ENCODE peak calls at places on chromosomes 13 and 19, in five cellular contexts. H, M, Z, U and Q are unnamed samples. For H3K4me1, the result is how much of the 10 kb centered on the place peaks cover.

GRCh38 chr13:42836930-42837329 is 55.5 kb downstream of the FAM216B start:
- DNase-seq in H (no peak), M (no peak), Z (no peak), U (no peak), Q (no peak)

GRCh38 chr13:79776538-79776937 is 295.6 kb downstream of the NDFIP2 start:
- DNase-seq in H (no peak), M (no peak), Z (no peak), U (no peak), Q (no peak)

GRCh38 chr13:51425410-51426042 is 27.3 kb downstream of the INTS6 start:
- DNase-seq in H (no peak), M (no peak), Z (no peak), U (no peak), Q (no peak)

GRCh38 chr19:33678796-33679195 is 57.0 kb downstream of the CHST8 start:
- DNase-seq in H (no peak), M (no peak), Z (no peak), U (no peak), Q (no peak)

GRCh38 chr19:3114018-3114726 is 20.0 kb downstream of the GNA11 start:
- DNase-seq in H (no peak), M (no peak), Z (no peak), U (no peak), Q (no peak)

GRCh38 chr19:16366433-16367268 is 42.0 kb downstream of the KLF2 start:
- DNase-seq in H (no peak), M (peak), Z (peak), U (no peak), Q (peak)

GRCh38 chr13:23380534-23380933 is 53.0 kb downstream of the SACS start:
- DNase-seq in H (no peak), M (no peak), Z (no peak), U (no peak), Q (no peak)

GRCh38 chr13:83940742-83941141 is 58.5 kb upstream of the SLITRK1 start:
- DNase-seq in H (no peak), M (no peak), Z (no peak), U (no peak), Q (no peak)

GRCh38 chr13:39913928-39914327 is 258.5 kb downstream of the COG6 start:
- DNase-seq in H (no peak), M (no peak), Z (no peak), U (no peak), Q (no peak)

GRCh38 chr13:95411641-95412040 is 110.4 kb upstream of the ABCC4 start:
- DNase-seq in H (no peak), M (no peak), Z (no peak), U (no peak), Q (no peak)

GRCh38 chr19:15871570-15871969 is 26.3 kb downstream of the CYP4F2 start:
- DNase-seq in H (no peak), M (no peak), Z (peak), U (no peak), Q (no peak)

GRCh38 chr13:77697208-77698103 is at the start of gene SLAIN1:
- DNase-seq in H (no peak), M (peak), Z (peak), U (peak), Q (peak)

GRCh38 chr13:80214521-80214941 is 126.4 kb downstream of the SPRY2 start:
- DNase-seq in H (no peak), M (no peak), Z (no peak), U (no peak), Q (no peak)

GRCh38 chr13:57666554-57666953 is 35.0 kb downstream of the PCDH17 start:
- DNase-seq in H (no peak), M (no peak), Z (no peak), U (no peak), Q (no peak)

GRCh38 chr19:35790981-35791813 is 15.8 kb downstream of the ARHGAP33 start:
- DNase-seq in H (no peak), M (no peak), Z (no peak), U (no peak), Q (peak)

GRCh38 chr13:113836917-113837553 is 26.8 kb downstream of the GAS6 start:
- DNase-seq in H (no peak), M (no peak), Z (no peak), U (no peak), Q (no peak)

GRCh38 chr13:40589285-40590109 is 76.9 kb downstream of the FOXO1 start:
- DNase-seq in H (no peak), M (no peak), Z (no peak), U (no peak), Q (no peak)

GRCh38 chr13:42063105-42063504 is 14.7 kb downstream of the DGKH start:
- DNase-seq in H (no peak), M (no peak), Z (no peak), U (no peak), Q (no peak)

GRCh38 chr13:79779061-79779460 is 298.1 kb downstream of the NDFIP2 start:
- DNase-seq in H (no peak), M (no peak), Z (no peak), U (no peak), Q (no peak)

GRCh38 chr13:113528798-113529180 is 38.3 kb upstream of the DCUN1D2 start:
- DNase-seq in H (no peak), M (no peak), Z (no peak), U (no peak), Q (no peak)

GRCh38 chr19:16859626-16860025 is 29.2 kb upstream of the F2RL3 start:
- DNase-seq in H (no peak), M (no peak), Z (no peak), U (no peak), Q (no peak)

GRCh38 chr13:113550453-113550852 is 34.1 kb upstream of the TFDP1 start:
- DNase-seq in H (no peak), M (no peak), Z (peak), U (peak), Q (no peak)

GRCh38 chr19:42010245-42011126 is 16.5 kb upstream of the ATP1A3 start:
- DNase-seq in H (no peak), M (no peak), Z (no peak), U (no peak), Q (no peak)

GRCh38 chr13:40772765-40773473 is 1.9 kb upstream of the MRPS31 start:
- DNase-seq in H (no peak), M (no peak), Z (no peak), U (no peak), Q (no peak)

GRCh38 chr13:22506286-22506685 is 674.5 kb upstream of the SGCG start:
- DNase-seq in H (no peak), M (no peak), Z (no peak), U (no peak), Q (no peak)

GRCh38 chr13:29509999-29510586 is 85.4 kb downstream of the SLC7A1 start:
- DNase-seq in H (no peak), M (no peak), Z (no peak), U (no peak), Q (no peak)

GRCh38 chr13:112814905-112815585 is 125.2 kb downstream of the ATP11A start:
- DNase-seq in H (no peak), M (no peak), Z (no peak), U (no peak), Q (no peak)

GRCh38 chr19:54653181-54653809 is 9.5 kb upstream of the LILRB4 start:
- DNase-seq in H (no peak), M (no peak), Z (no peak), U (no peak), Q (no peak)

GRCh38 chr19:53007200-53008054 is 6.3 kb upstream of the ERVV-1 start:
- DNase-seq in H (no peak), M (no peak), Z (no peak), U (no peak), Q (no peak)

GRCh38 chr19:39325778-39326680 is 5.4 kb upstream of the LRFN1 start:
- DNase-seq in H (no peak), M (no peak), Z (no peak), U (peak), Q (no peak)

GRCh38 chr13:20526664-20527063 is 1.0 kb upstream of the CRYL1 start:
- DNase-seq in H (no peak), M (no peak), Z (no peak), U (no peak), Q (no peak)

GRCh38 chr19:49847731-49848696 is 2.9 kb upstream of the PTOV1 start:
- DNase-seq in H (no peak), M (peak), Z (no peak), U (no peak), Q (peak)

DNA sequence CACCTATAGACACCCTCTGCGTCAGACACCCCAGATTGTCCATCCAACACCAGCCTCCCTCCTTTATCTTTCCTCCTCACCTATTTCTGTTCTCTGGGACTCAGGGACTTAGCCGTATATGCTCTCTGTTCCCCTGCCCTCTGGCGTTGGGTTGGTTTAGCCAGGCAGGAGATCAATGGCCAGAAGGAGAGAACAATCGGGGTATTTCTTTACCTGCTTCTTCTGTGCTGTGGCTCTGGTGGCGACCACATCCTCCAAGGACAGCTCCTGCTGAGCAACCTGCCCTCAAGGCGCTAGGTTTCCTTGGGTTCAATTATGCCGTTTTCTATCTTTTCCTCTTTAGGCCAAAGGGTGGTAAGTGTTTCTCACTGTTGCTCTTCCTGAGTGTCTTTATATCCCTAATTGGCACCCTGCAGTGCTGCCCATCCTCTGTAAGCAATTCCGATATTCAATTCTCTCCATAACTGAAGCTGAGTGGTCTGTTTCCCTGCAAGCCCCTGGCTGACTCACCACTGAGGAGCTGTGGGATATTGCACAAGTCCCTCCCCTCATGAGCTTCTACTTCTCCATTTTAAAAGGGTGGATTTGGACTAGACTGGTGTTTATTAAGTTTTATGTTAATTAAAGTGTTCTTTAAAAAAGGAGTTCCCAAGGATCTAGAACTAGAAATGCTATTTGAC is 63.7 kb upstream of the TMTC4 start:
- DNase-seq in H (no peak), M (no peak), Z (no peak), U (peak), Q (no peak)
- H3K4me1 ChIP-seq in H (under half), M (under half), Z (under half), U (under half), Q (under half)

GRCh38 chr13:27362064-27362751 is 62.2 kb upstream of the GTF3A start:
- DNase-seq in H (peak), M (peak), Z (peak), U (peak), Q (peak)
- H3K27ac ChIP-seq in H (no peak), M (no peak), Z (no peak), U (no peak), Q (no peak)

GRCh38 chr19:13017306-13018036 is 22.2 kb downstream of the NFIX start:
- DNase-seq in H (no peak), M (no peak), Z (no peak), U (peak), Q (no peak)
- H3K4me1 ChIP-seq in H (half or more), M (under half), Z (under half), U (under half), Q (under half)

GRCh38 chr13:108789476-108789875 is 160.1 kb downstream of the MYO16 start:
- DNase-seq in H (no peak), M (no peak), Z (no peak), U (no peak), Q (no peak)

GRCh38 chr13:108787709-108788394 is 158.4 kb downstream of the MYO16 start:
- DNase-seq in H (no peak), M (no peak), Z (no peak), U (no peak), Q (no peak)

GRCh38 chr13:108786578-108787100 is 157.2 kb downstream of the MYO16 start:
- DNase-seq in H (no peak), M (no peak), Z (no peak), U (no peak), Q (no peak)

GRCh38 chr13:108780706-108781105 is 151.3 kb downstream of the MYO16 start:
- DNase-seq in H (no peak), M (no peak), Z (no peak), U (no peak), Q (no peak)

GRCh38 chr13:108785844-108786243 is 156.4 kb downstream of the MYO16 start:
- DNase-seq in H (no peak), M (no peak), Z (no peak), U (no peak), Q (no peak)
- H3K27ac ChIP-seq in H (no peak), M (no peak), Z (no peak), U (no peak), Q (no peak)

DNA sequence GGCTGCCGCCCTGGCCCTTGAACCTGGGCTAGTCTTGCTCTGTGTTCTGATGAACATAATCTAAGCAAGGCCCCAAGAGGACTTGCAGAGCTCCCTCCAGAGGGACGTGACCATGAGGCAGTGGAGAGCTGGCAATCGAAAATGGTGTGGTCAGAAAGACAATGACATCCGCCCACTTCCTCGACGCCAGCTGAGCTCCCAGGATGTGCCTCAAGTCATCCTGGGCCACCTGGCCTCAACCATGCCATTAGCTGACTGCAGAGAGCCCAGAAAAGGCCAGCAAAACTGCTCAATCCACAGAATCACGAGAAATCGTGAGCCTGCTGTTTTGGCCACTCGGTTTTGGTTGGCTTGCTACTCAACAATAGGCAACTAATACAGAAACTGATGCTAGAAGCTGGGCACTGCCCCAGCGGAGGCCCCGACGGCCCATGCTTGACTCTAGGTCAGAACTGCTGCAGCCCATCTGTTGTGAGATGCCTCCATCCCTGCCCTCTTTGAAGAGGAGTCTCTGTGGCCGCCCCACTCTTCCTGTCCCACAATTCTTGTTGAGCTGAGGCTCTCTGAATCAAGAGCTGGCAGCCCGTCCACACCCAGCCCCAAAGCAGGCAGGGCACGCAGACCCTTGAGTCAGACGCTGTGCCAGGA is 53.3 kb downstream of the STK24 start:
- DNase-seq in H (no peak), M (no peak), Z (no peak), U (no peak), Q (no peak)
- H3K4me1 ChIP-seq in H (half or more), M (half or more), Z (half or more), U (under half), Q (half or more)

GRCh38 chr19:43452517-43453045 is 12.8 kb downstream of the LYPD3 start:
- DNase-seq in H (no peak), M (no peak), Z (no peak), U (no peak), Q (no peak)
- H3K27ac ChIP-seq in H (peak), M (no peak), Z (no peak), U (no peak), Q (no peak)

GRCh38 chr19:47240561-47240960 is 9.6 kb upstream of the BBC3 start:
- DNase-seq in H (no peak), M (no peak), Z (no peak), U (no peak), Q (no peak)

GRCh38 chr19:47239152-47239551 is 8.2 kb upstream of the BBC3 start:
- DNase-seq in H (no peak), M (no peak), Z (no peak), U (no peak), Q (peak)

GRCh38 chr19:47239610-47240296 is 8.8 kb upstream of the BBC3 start:
- DNase-seq in H (no peak), M (peak), Z (peak), U (peak), Q (peak)

GRCh38 chr19:47241919-47242644 is 11.1 kb upstream of the BBC3 start:
- DNase-seq in H (no peak), M (no peak), Z (no peak), U (no peak), Q (peak)

GRCh38 chr19:47240996-47241918 is 10.3 kb upstream of the BBC3 start:
- DNase-seq in H (no peak), M (peak), Z (peak), U (peak), Q (peak)
- H3K4me1 ChIP-seq in H (half or more), M (half or more), Z (half or more), U (under half), Q (under half)

GRCh38 chr13:48235100-48235813 is 2.3 kb downstream of the ITM2B start:
- DNase-seq in H (no peak), M (no peak), Z (no peak), U (peak), Q (no peak)
- H3K27ac ChIP-seq in H (peak), M (peak), Z (peak), U (peak), Q (peak)

GRCh38 chr19:47097396-47098217 is 16.0 kb downstream of the ZC3H4 start:
- DNase-seq in H (no peak), M (no peak), Z (no peak), U (no peak), Q (no peak)

GRCh38 chr19:47096721-47097120 is 16.9 kb downstream of the ZC3H4 start:
- DNase-seq in H (no peak), M (no peak), Z (no peak), U (no peak), Q (no peak)

GRCh38 chr19:47098608-47099007 is 15.0 kb downstream of the ZC3H4 start:
- DNase-seq in H (no peak), M (no peak), Z (no peak), U (no peak), Q (no peak)

GRCh38 chr19:47100290-47100689 is 13.3 kb downstream of the ZC3H4 start:
- DNase-seq in H (no peak), M (no peak), Z (no peak), U (no peak), Q (no peak)

GRCh38 chr19:47099576-47100050 is 14.0 kb downstream of the ZC3H4 start:
- DNase-seq in H (no peak), M (no peak), Z (no peak), U (no peak), Q (no peak)
- H3K4me1 ChIP-seq in H (half or more), M (under half), Z (under half), U (under half), Q (under half)

DNA sequence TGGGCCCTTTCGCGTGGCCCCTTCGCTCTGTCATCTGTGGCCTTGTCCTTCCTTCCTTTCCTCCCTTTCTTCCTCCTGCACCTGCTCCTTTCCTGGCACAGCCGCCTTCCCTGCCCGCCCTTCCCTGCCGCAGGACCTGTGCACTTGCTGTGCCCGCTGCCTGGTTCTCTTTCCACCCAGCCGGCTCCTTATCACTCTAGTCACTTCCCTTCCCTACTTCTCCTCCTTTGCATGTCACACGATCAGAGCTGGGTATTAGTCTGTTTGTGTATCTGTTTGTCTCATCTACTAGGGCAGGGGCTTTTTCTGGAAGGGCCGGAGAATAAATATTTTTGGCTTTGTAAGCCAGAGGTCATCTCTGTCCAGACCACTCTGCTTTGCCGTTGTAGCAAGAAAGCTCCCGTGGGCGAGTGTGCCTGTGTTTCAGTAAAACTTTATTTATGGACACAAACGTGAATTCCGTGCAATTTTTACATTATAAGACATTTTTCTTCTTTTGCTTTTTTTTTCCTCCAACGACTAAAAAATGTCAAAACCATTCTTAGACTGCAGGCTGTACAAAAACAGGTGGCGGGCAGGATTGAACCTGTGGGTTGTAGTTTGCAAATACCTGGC is 6.0 kb downstream of the KDM4B start:
- DNase-seq in H (no peak), M (no peak), Z (no peak), U (no peak), Q (no peak)
- H3K27ac ChIP-seq in H (peak), M (no peak), Z (no peak), U (no peak), Q (no peak)